ENCODE peak calls at places on chromosomes 3 and 15, in six cellular contexts. N, J, A, B, Q and K are unnamed samples. For H3K4me1, the result is how much of the 10 kb centered on the place peaks cover.

GRCh38 chr15:68821190-68821897 is 649 bp upstream of the ANP32A start:
- DNase-seq in N (no peak), J (no peak), A (peak), B (no peak), Q (no peak), K (peak)

GRCh38 chr15:101045835-101046691 is 126.9 kb downstream of the LRRK1 start:
- DNase-seq in N (no peak), J (no peak), A (no peak), B (no peak), Q (no peak), K (no peak)

GRCh38 chr3:40754966-40755365 is 230.2 kb downstream of the ZNF621 start:
- DNase-seq in N (no peak), J (no peak), A (no peak), B (no peak), Q (no peak), K (no peak)

GRCh38 chr3:141250828-141251227 is 19.2 kb downstream of the PXYLP1 start:
- DNase-seq in N (no peak), J (no peak), A (no peak), B (no peak), Q (no peak), K (no peak)

GRCh38 chr15:63374686-63375520 is 6.7 kb downstream of the CA12 start:
- DNase-seq in N (no peak), J (peak), A (no peak), B (no peak), Q (no peak), K (peak)

GRCh38 chr3:45232531-45232930 is 6.4 kb upstream of the TMEM158 start:
- DNase-seq in N (no peak), J (no peak), A (no peak), B (no peak), Q (no peak), K (no peak)

GRCh38 chr3:197000211-197000610 is 29.4 kb downstream of the MELTF start:
- DNase-seq in N (no peak), J (no peak), A (no peak), B (no peak), Q (no peak), K (no peak)

GRCh38 chr3:120153294-120153693 is 59.0 kb upstream of the GSK3B start:
- DNase-seq in N (no peak), J (no peak), A (no peak), B (no peak), Q (no peak), K (no peak)

GRCh38 chr15:66238318-66238717 is 15.2 kb downstream of the MEGF11 start:
- DNase-seq in N (no peak), J (no peak), A (no peak), B (no peak), Q (no peak), K (no peak)

GRCh38 chr3:43879166-43879565 is 188.4 kb downstream of the ABHD5 start:
- DNase-seq in N (peak), J (peak), A (no peak), B (no peak), Q (peak), K (no peak)

GRCh38 chr3:110267304-110267703 is 804.3 kb upstream of the NECTIN3 start:
- DNase-seq in N (peak), J (no peak), A (no peak), B (no peak), Q (no peak), K (no peak)

GRCh38 chr3:73848173-73848751 is 223.5 kb upstream of the PDZRN3 start:
- DNase-seq in N (peak), J (peak), A (no peak), B (no peak), Q (peak), K (peak)

GRCh38 chr3:123267821-123268220 is 66.1 kb downstream of the SEC22A start:
- DNase-seq in N (no peak), J (no peak), A (no peak), B (no peak), Q (no peak), K (no peak)

GRCh38 chr3:42572278-42572677 is 9.5 kb downstream of the SEC22C start:
- DNase-seq in N (peak), J (peak), A (peak), B (no peak), Q (peak), K (peak)

GRCh38 chr15:65189102-65189740 is 4.1 kb upstream of the CLPX start:
- DNase-seq in N (peak), J (peak), A (peak), B (no peak), Q (peak), K (peak)

GRCh38 chr3:161821591-161821990 is 325.0 kb downstream of the OTOL1 start:
- DNase-seq in N (no peak), J (no peak), A (no peak), B (no peak), Q (no peak), K (peak)

GRCh38 chr15:69808756-69809155 is 289.0 kb downstream of the TLE3 start:
- DNase-seq in N (no peak), J (no peak), A (no peak), B (no peak), Q (no peak), K (no peak)

GRCh38 chr3:16912400-16913263 is 27.9 kb downstream of the PLCL2 start:
- DNase-seq in N (no peak), J (no peak), A (no peak), B (peak), Q (peak), K (no peak)

GRCh38 chr3:27559835-27560234 is 75.7 kb upstream of the SLC4A7 start:
- DNase-seq in N (no peak), J (no peak), A (no peak), B (no peak), Q (no peak), K (peak)

GRCh38 chr3:34782876-34783275 is 856.4 kb upstream of the ARPP21 start:
- DNase-seq in N (no peak), J (no peak), A (no peak), B (no peak), Q (no peak), K (no peak)

GRCh38 chr3:96869316-96869715 is 54.9 kb downstream of the EPHA6 start:
- DNase-seq in N (no peak), J (no peak), A (no peak), B (no peak), Q (no peak), K (no peak)

GRCh38 chr15:60179786-60180391 is 175.8 kb downstream of the FOXB1 start:
- DNase-seq in N (peak), J (peak), A (peak), B (peak), Q (peak), K (peak)

GRCh38 chr15:36777941-36778340 is 198.5 kb downstream of the CDIN1 start:
- DNase-seq in N (no peak), J (no peak), A (no peak), B (no peak), Q (no peak), K (no peak)

GRCh38 chr3:20669184-20669583 is 483.2 kb upstream of the SGO1 start:
- DNase-seq in N (no peak), J (no peak), A (no peak), B (no peak), Q (no peak), K (no peak)

GRCh38 chr3:187061748-187062147 is 77.5 kb downstream of the RPL39L start:
- DNase-seq in N (no peak), J (no peak), A (no peak), B (no peak), Q (no peak), K (no peak)
- H3K4me1 ChIP-seq in N (under half), J (under half), A (under half), B (under half), Q (half or more), K (under half)

DNA sequence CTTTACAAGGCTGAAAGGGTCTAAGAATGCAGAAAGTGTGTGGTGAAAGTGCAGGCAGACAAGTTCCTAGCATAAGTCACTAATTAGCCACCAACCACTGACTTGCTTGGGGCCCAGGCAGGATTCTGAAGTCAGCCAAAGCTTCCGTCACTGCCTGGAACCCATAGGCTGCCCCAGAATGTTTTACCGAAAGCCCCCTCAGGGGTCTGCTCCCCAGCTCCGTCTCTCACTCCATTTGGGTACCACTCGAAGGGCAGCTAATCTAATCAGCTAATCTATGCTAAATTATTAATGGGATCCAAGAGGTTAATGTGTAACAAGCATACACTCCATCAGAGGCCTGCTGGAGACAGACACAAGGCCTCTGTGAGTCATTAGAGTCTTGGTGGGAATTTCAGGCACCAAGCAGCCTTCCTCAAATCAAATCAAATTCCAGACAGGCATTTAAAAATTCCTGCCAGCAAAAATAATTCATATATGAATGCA is 13.2 kb downstream of the ADAMTS9 start:
- DNase-seq in N (no peak), J (no peak), A (no peak), B (no peak), Q (no peak), K (no peak)
- H3K4me3 ChIP-seq in N (no peak), J (no peak), A (no peak), B (no peak), Q (no peak), K (no peak)

GRCh38 chr3:149621218-149622005 is 36.4 kb downstream of the WWTR1 start:
- DNase-seq in N (no peak), J (no peak), A (no peak), B (no peak), Q (peak), K (peak)
- H3K4me1 ChIP-seq in N (under half), J (under half), A (under half), B (under half), Q (under half), K (under half)

DNA sequence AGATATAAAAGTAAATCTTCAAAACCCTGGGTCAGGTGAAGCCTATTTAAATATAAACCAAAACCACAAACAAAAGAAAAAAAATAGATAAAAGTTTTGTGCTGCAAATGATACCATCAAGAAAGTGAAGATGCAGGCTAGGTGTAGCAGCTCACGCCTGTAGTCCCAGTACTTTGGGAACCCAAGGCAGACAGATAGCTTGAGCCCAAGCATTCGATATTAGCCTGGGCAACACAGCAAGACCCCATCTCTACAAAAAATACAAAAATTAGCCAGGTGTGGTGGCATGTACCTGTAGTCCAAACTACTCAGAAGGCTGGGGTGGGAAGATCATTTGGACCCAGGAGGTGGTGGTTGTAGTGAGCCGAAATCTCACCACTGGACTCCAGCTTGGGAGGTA is 164.8 kb downstream of the MAGI1 start:
- DNase-seq in N (no peak), J (no peak), A (no peak), B (no peak), Q (no peak), K (no peak)
- H3K4me3 ChIP-seq in N (no peak), J (no peak), A (no peak), B (no peak), Q (no peak), K (no peak)

DNA sequence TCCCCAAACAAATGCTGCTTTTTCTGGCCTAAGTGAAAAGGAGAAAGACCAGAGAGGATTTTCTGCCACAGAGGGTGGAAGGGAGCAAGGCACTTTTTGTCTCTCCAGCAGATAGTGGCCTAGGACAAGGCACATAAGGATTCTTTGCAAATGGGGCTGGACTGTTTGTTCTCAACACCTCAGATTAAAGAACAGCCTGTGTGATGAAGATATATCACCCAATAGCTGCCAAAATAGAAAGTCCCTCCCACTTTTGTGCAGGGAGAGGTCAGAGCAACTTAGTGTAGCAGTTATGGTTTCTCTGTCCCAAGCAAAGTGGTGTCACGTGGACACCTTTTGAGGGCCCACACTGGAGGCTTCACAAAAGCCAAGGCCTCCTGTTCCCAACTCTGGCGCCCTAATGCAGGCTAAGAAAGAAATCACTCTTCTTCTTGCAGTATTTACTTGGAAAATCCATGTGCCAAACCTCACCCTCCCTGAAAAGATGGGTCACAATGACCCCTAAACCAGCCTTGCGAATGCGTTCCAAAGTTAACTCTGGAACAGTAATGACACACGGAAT is 84.9 kb downstream of the LRIG1 start:
- DNase-seq in N (no peak), J (no peak), A (no peak), B (no peak), Q (no peak), K (no peak)
- H3K4me1 ChIP-seq in N (under half), J (under half), A (under half), B (under half), Q (under half), K (under half)

GRCh38 chr3:139329364-139329850 is 14.4 kb upstream of the MRPS22 start:
- DNase-seq in N (peak), J (peak), A (peak), B (no peak), Q (peak), K (peak)
- H3K4me3 ChIP-seq in N (peak), J (peak), A (peak), B (peak), Q (peak), K (no peak)

GRCh38 chr3:128491900-128492352 is 1.1 kb downstream of the GATA2 start:
- DNase-seq in N (no peak), J (no peak), A (no peak), B (no peak), Q (no peak), K (no peak)
- H3K4me1 ChIP-seq in N (under half), J (under half), A (under half), B (under half), Q (under half), K (under half)

GRCh38 chr3:114624047-114624445 is 330.2 kb downstream of the TIGIT start:
- DNase-seq in N (no peak), J (no peak), A (no peak), B (no peak), Q (no peak), K (no peak)
- H3K4me3 ChIP-seq in N (no peak), J (no peak), A (no peak), B (no peak), Q (no peak), K (peak)